ENCODE peak calls at places on chromosomes 3 and 15, in ten cellular contexts. H is CD4-positive, alpha-beta T cell; Y is upper lobe of right lung; R is PC-3; B is GM13977; T is fibroblast of pulmonary artery; E is astrocyte of the spinal cord; V is fibroblast of the aortic adventitia; G is progenitor cell of endocrine pancreas; U is A549. D is an unnamed sample.

GRCh38 chr3:61589856-61590255 is 28.5 kb downstream of the PTPRG start:
- DNase-seq in H (no peak), Y (no peak), R (peak), B (no peak), T (peak), E (peak), V (peak), G (no peak), U (peak), D (no peak)

GRCh38 chr3:121817753-121818152 is 17.1 kb downstream of the IQCB1 start:
- DNase-seq in H (no peak), Y (no peak), R (no peak), B (no peak), T (peak), E (no peak), V (no peak), G (no peak), U (no peak), D (no peak)

GRCh38 chr3:52153389-52154096 is 680 bp downstream of the POC1A start:
- DNase-seq in H (no peak), Y (no peak), R (peak), B (no peak), T (no peak), E (no peak), V (peak), G (no peak), U (peak), D (no peak)

GRCh38 chr3:26118165-26118564 is 328.3 kb downstream of the OXSM start:
- DNase-seq in H (no peak), Y (no peak), R (no peak), B (no peak), T (no peak), E (no peak), V (no peak), G (no peak), U (no peak), D (no peak)

GRCh38 chr15:91516866-91517265 is 336.6 kb upstream of the SLCO3A1 start:
- DNase-seq in H (no peak), Y (no peak), R (no peak), B (no peak), T (no peak), E (no peak), V (no peak), G (no peak), U (no peak), D (no peak)

GRCh38 chr3:133592843-133593242 is 19.4 kb downstream of the CDV3 start:
- DNase-seq in H (no peak), Y (no peak), R (no peak), B (no peak), T (no peak), E (no peak), V (no peak), G (no peak), U (no peak), D (no peak)

GRCh38 chr3:177401375-177401774 is 204.1 kb upstream of the TBL1XR1 start:
- DNase-seq in H (no peak), Y (no peak), R (peak), B (no peak), T (no peak), E (no peak), V (no peak), G (no peak), U (no peak), D (no peak)

GRCh38 chr15:51776952-51777574 is 25.7 kb downstream of the TMOD2 start:
- DNase-seq in H (peak), Y (no peak), R (peak), B (peak), T (peak), E (peak), V (peak), G (peak), U (peak), D (peak)

GRCh38 chr3:176663819-176664218 is 533.5 kb downstream of the TBL1XR1 start:
- DNase-seq in H (no peak), Y (no peak), R (peak), B (no peak), T (peak), E (peak), V (peak), G (no peak), U (peak), D (no peak)

GRCh38 chr3:151085227-151085888 is at the start of gene MED12L:
- DNase-seq in H (peak), Y (peak), R (peak), B (peak), T (peak), E (peak), V (peak), G (peak), U (peak), D (peak)

GRCh38 chr3:126781889-126782491 is 78.0 kb downstream of the CHCHD6 start:
- DNase-seq in H (no peak), Y (no peak), R (peak), B (no peak), T (peak), E (peak), V (peak), G (no peak), U (no peak), D (no peak)

GRCh38 chr3:72663429-72663828 is 184.8 kb downstream of the SHQ1 start:
- DNase-seq in H (no peak), Y (no peak), R (peak), B (no peak), T (no peak), E (no peak), V (peak), G (no peak), U (no peak), D (no peak)

GRCh38 chr3:5298453-5298852 is 110.9 kb downstream of the EDEM1 start:
- DNase-seq in H (no peak), Y (no peak), R (peak), B (peak), T (no peak), E (no peak), V (no peak), G (no peak), U (no peak), D (no peak)

GRCh38 chr3:78571486-78571885 is 1196.3 kb downstream of the ROBO1 start:
- DNase-seq in H (no peak), Y (no peak), R (no peak), B (no peak), T (no peak), E (no peak), V (no peak), G (no peak), U (no peak), D (no peak)

GRCh38 chr3:52005571-52005986 is 9.9 kb upstream of the RPL29 start:
- DNase-seq in H (no peak), Y (peak), R (no peak), B (no peak), T (peak), E (peak), V (peak), G (no peak), U (no peak), D (no peak)

GRCh38 chr3:182027366-182027765 is 315.6 kb downstream of the SOX2 start:
- DNase-seq in H (no peak), Y (no peak), R (peak), B (no peak), T (no peak), E (peak), V (no peak), G (no peak), U (no peak), D (no peak)

GRCh38 chr15:50854594-50855490 is 53.6 kb upstream of the AP4E1 start:
- DNase-seq in H (no peak), Y (no peak), R (no peak), B (peak), T (peak), E (no peak), V (no peak), G (no peak), U (peak), D (no peak)

GRCh38 chr3:180922242-180922641 is 9.8 kb downstream of the FXR1 start:
- DNase-seq in H (no peak), Y (no peak), R (no peak), B (no peak), T (no peak), E (no peak), V (no peak), G (no peak), U (no peak), D (no peak)

GRCh38 chr3:180923561-180923960 is 11.1 kb downstream of the FXR1 start:
- DNase-seq in H (no peak), Y (no peak), R (no peak), B (no peak), T (no peak), E (no peak), V (no peak), G (no peak), U (no peak), D (no peak)

GRCh38 chr3:180930526-180930925 is 18.1 kb downstream of the FXR1 start:
- DNase-seq in H (no peak), Y (no peak), R (no peak), B (no peak), T (no peak), E (no peak), V (no peak), G (no peak), U (no peak), D (no peak)

DNA sequence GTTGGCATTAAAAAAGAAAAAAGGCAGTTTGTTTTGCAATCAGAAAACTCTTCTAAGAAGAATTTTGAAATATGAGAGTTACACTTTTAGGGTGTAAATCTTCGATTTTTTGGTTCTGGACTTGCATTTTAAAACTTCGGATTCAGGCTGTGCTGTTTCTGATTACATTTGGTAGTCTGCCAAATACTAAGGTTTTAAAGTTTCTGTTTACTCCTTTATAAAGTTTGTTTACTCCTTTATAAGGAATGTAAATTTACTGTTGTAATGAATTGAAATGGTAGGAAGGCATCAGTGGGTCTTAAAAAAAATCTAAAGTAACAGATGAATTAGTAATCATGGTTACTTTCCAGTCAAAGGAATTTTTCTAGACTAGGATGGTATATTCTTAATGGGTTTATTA is 14.1 kb downstream of the FXR1 start:
- DNase-seq in H (no peak), Y (no peak), R (no peak), B (no peak), T (no peak), E (no peak), V (no peak), G (no peak), U (no peak), D (no peak)
- TF ChIP-seq CTCF in H (no peak), Y (no peak), R (no peak), B (no peak), T (no peak), E (no peak), V (no peak), G (no peak), U (no peak), D (no peak)

GRCh38 chr3:194462936-194463335 is 23.9 kb downstream of the ATP13A3 start:
- DNase-seq in H (no peak), Y (no peak), R (peak), B (no peak), T (no peak), E (no peak), V (peak), G (no peak), U (no peak), D (no peak)

GRCh38 chr3:194455481-194455880 is 31.3 kb downstream of the ATP13A3 start:
- DNase-seq in H (no peak), Y (no peak), R (no peak), B (no peak), T (no peak), E (no peak), V (no peak), G (no peak), U (no peak), D (no peak)

DNA sequence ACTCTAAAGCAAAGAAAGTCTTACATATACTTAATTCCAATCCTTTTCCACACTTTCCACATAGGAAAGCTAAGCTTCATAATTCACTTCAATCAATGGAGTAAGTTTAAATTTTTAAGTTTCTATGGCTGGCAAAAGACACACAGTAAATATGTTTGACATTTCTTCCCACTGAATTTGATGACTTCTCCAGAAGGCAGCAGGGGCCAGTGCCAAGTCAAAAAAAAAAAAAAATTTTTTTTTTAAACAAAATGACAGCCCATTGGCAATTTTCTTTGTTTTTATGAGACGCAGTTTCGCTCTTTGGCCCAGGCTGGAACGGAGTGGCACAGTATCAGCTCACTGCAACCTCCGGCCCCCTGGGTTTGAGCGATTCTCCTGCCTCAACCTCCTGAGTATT is 28.7 kb downstream of the ATP13A3 start:
- DNase-seq in H (no peak), Y (no peak), R (no peak), B (no peak), T (no peak), E (no peak), V (no peak), G (no peak), U (no peak), D (no peak)
- TF ChIP-seq CTCF in H (no peak), Y (no peak), R (no peak), B (no peak), T (no peak), E (peak), V (no peak), G (no peak), U (no peak), D (no peak)

GRCh38 chr15:28914046-28914445 is 28.3 kb downstream of the APBA2 start:
- DNase-seq in H (no peak), Y (peak), R (no peak), B (no peak), T (no peak), E (no peak), V (no peak), G (no peak), U (no peak), D (no peak)

GRCh38 chr15:28914483-28915023 is 28.8 kb downstream of the APBA2 start:
- DNase-seq in H (no peak), Y (peak), R (no peak), B (no peak), T (no peak), E (no peak), V (no peak), G (no peak), U (no peak), D (no peak)

GRCh38 chr15:28911295-28911979 is 25.7 kb downstream of the APBA2 start:
- DNase-seq in H (no peak), Y (peak), R (no peak), B (no peak), T (no peak), E (no peak), V (no peak), G (no peak), U (no peak), D (no peak)

GRCh38 chr15:28912422-28912821 is 26.6 kb downstream of the APBA2 start:
- DNase-seq in H (no peak), Y (peak), R (no peak), B (no peak), T (peak), E (no peak), V (no peak), G (no peak), U (no peak), D (no peak)

DNA sequence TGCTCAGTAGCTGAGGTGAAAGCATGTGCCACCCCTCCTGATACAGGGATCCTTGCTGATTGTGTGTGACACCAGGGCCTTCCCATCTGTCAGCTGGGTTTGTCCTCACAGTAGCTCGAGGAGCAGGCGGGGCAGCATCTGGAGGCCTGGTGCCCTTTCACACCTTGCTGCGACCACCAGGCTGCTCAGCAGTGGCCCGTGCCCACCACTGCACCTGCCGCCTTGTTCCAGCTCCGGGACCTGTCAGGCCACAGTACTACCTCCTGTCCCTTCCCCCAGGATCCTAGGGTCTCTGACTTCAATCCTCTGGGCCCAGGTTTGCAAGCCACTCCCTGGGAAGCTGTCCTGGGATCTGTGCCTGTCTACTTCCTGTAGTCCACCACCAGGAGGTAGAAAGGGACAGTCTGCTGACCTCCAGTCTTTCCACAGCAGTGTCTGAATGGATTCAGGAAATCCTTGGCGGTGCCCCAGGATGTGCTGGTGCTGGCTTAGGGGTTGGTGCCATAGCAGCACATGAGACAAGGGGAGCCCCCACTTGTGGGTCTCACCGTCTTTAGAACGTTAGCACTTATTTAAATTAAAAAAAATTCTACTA is 27.5 kb downstream of the APBA2 start:
- DNase-seq in H (no peak), Y (peak), R (no peak), B (no peak), T (peak), E (no peak), V (no peak), G (no peak), U (peak), D (no peak)
- TF ChIP-seq CTCF in H (no peak), Y (no peak), R (no peak), B (no peak), T (peak), E (peak), V (no peak), G (peak), U (no peak), D (no peak)

DNA sequence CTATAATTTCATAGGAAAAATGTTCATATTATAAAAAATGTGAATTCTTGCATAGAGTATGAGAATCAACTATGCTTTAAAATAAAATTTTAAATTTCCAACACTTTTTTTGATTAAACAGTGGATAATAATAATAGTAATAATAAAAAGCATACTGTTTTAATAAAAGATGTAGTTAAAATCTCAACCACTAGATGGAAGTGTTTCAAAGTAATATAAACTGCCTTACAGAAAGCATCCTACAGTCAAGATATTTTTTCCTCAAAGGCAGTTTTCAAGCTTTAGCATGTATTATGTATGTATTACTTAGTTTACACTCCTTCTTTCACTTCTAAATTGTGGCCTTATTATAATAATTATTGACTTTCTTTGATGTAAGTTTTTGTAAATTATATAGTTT is 217.5 kb downstream of the CHL1 start:
- DNase-seq in H (no peak), Y (no peak), R (peak), B (no peak), T (peak), E (peak), V (peak), G (no peak), U (peak), D (no peak)
- TF ChIP-seq CTCF in H (peak), Y (peak), R (peak), B (peak), T (peak), E (peak), V (peak), G (peak), U (peak), D (no peak)

GRCh38 chr3:187706966-187707365 is 4.6 kb upstream of the RTP2 start:
- DNase-seq in H (no peak), Y (no peak), R (no peak), B (no peak), T (peak), E (no peak), V (no peak), G (no peak), U (no peak), D (no peak)

GRCh38 chr3:187713504-187713903 is 11.1 kb upstream of the RTP2 start:
- DNase-seq in H (no peak), Y (no peak), R (peak), B (no peak), T (peak), E (no peak), V (peak), G (no peak), U (peak), D (no peak)

GRCh38 chr3:187708696-187709095 is 6.3 kb upstream of the RTP2 start:
- DNase-seq in H (no peak), Y (no peak), R (no peak), B (no peak), T (no peak), E (no peak), V (no peak), G (no peak), U (no peak), D (no peak)

GRCh38 chr3:187705164-187705563 is 2.8 kb upstream of the RTP2 start:
- DNase-seq in H (no peak), Y (no peak), R (no peak), B (no peak), T (no peak), E (no peak), V (peak), G (no peak), U (no peak), D (no peak)

GRCh38 chr3:187709155-187709554 is 6.8 kb upstream of the RTP2 start:
- DNase-seq in H (no peak), Y (no peak), R (peak), B (no peak), T (no peak), E (no peak), V (no peak), G (no peak), U (peak), D (no peak)
- TF ChIP-seq CTCF in H (no peak), Y (no peak), R (peak), B (no peak), T (peak), E (no peak), V (no peak), G (peak), U (no peak), D (no peak)

GRCh38 chr3:48437812-48438211 is 2.1 kb downstream of the CCDC51 start:
- DNase-seq in H (no peak), Y (no peak), R (no peak), B (no peak), T (no peak), E (no peak), V (no peak), G (no peak), U (no peak), D (no peak)

GRCh38 chr3:48441940-48442339 is 1.9 kb downstream of the TMA7 start:
- DNase-seq in H (no peak), Y (no peak), R (no peak), B (no peak), T (no peak), E (no peak), V (no peak), G (no peak), U (no peak), D (no peak)

GRCh38 chr3:48440590-48440958 is 517 bp downstream of the TMA7 start:
- DNase-seq in H (no peak), Y (no peak), R (no peak), B (peak), T (peak), E (no peak), V (no peak), G (no peak), U (no peak), D (peak)

GRCh38 chr3:48436855-48437254 is 3.1 kb downstream of the CCDC51 start:
- DNase-seq in H (no peak), Y (no peak), R (no peak), B (no peak), T (no peak), E (no peak), V (no peak), G (no peak), U (no peak), D (no peak)

DNA sequence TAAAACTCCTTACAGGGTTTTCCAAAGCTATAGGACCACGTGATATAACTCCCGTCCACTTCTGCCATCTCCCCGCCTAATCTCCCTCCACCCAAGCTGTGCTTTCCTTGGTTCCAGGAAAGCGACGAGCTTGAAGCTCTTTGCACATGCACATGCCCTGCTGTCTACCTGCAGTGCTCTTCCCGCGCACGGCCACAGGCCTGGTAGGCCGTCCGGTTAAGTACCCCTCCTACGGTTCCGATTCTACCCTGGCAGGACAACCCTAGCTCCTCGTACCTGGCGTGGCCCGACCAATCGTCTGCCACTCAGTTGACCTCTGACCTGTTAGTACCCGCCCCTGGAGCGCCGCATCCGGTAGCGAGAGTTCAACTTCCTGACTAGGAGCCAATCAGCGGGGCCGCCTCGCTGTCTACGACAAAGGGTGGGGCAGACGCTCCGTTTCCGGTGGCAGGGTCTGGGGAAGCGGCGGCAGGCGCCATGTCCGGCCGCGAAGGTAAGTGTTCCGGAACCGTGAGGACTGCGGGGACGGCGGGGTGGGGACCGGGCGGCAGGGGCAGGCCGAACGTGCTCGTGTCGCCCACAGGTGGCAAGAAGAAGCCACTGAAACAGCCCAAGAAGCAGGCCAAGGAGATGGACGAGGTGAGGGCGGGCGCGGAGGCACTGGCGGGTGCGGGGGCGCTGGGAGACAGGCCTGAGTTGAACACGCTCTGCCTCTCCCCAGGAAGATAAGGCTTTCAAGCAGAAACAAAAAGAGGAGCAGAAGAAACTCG is at the start of the genes CCDC51 and TMA7:
- DNase-seq in H (peak), Y (peak), R (peak), B (peak), T (peak), E (peak), V (peak), G (peak), U (peak), D (peak)
- TF ChIP-seq CTCF in H (no peak), Y (no peak), R (no peak), B (no peak), T (no peak), E (no peak), V (no peak), G (no peak), U (no peak), D (no peak)

GRCh38 chr15:74336061-74337005 is 31.1 kb downstream of the CYP11A1 start:
- DNase-seq in H (no peak), Y (peak), R (peak), B (no peak), T (peak), E (no peak), V (peak), G (no peak), U (no peak), D (no peak)
- TF ChIP-seq CTCF in H (no peak), Y (no peak), R (no peak), B (no peak), T (peak), E (no peak), V (peak), G (no peak), U (no peak), D (no peak)